ENCODE peak calls at places on chromosomes 11 and 22, in four cellular contexts. M, N, R and G are unnamed samples.

GRCh38 chr11:23932485-23932898 is 564.4 kb upstream of the LUZP2 start:
- DNase-seq in M (no peak), R (no peak), N (no peak), G (no peak)

GRCh38 chr11:23404225-23405160 is 544.2 kb upstream of the CCDC179 start:
- DNase-seq in N (no peak), M (no peak), R (no peak), G (no peak)

GRCh38 chr11:134560566-134561347 is 148.7 kb upstream of the B3GAT1 start:
- DNase-seq in R (peak), M (no peak), N (no peak), G (no peak)

GRCh38 chr11:19076744-19077589 is 16.4 kb upstream of the MRGPRX2 start:
- DNase-seq in M (no peak), R (peak), N (no peak), G (peak)

GRCh38 chr11:33753304-33753703 is 17.1 kb upstream of the CD59 start:
- DNase-seq in M (no peak), R (no peak), N (peak), G (no peak)

GRCh38 chr22:50157976-50158375 is 12.6 kb upstream of the PANX2 start:
- DNase-seq in M (no peak), N (no peak), R (no peak), G (no peak)

GRCh38 chr22:35631597-35631996 is 14.5 kb upstream of the MB start:
- DNase-seq in M (peak), R (peak), N (no peak), G (peak)

GRCh38 chr11:34525887-34526657 is 12.5 kb upstream of the ELF5 start:
- DNase-seq in M (no peak), R (no peak), N (no peak), G (no peak)

GRCh38 chr11:96313163-96313562 is 29.8 kb downstream of the MAML2 start:
- DNase-seq in R (no peak), M (no peak), N (no peak), G (no peak)

GRCh38 chr11:5696210-5696609 is 6.6 kb downstream of the TRIM22 start:
- DNase-seq in M (no peak), N (no peak), R (no peak), G (no peak)

GRCh38 chr11:127338380-127339259 is 338.1 kb upstream of the KIRREL3 start:
- DNase-seq in M (peak), N (no peak), R (no peak), G (no peak)

GRCh38 chr11:127098684-127099083 is 98.1 kb upstream of the KIRREL3 start:
- DNase-seq in N (no peak), R (no peak), M (no peak), G (no peak)

GRCh38 chr22:11066458-11067285 is 4461.3 kb upstream of the OR11H1 start:
- DNase-seq in N (no peak), M (no peak), R (peak), G (peak)

GRCh38 chr22:28441720-28442263 is 237.8 kb downstream of the TTC28 start:
- DNase-seq in R (peak), N (no peak), M (no peak), G (no peak)

GRCh38 chr11:76669901-76670474 is 559 bp downstream of the LRRC32 start:
- DNase-seq in M (no peak), N (no peak), R (no peak), G (no peak)
- TF ChIP-seq NRF1 in M (no peak), N (no peak), R (no peak), G (no peak)

GRCh38 chr22:32617883-32618282 is 143.3 kb downstream of the FBXO7 start:
- DNase-seq in N (no peak), M (no peak), R (no peak), G (no peak)

GRCh38 chr22:32618461-32619140 is 144.0 kb downstream of the FBXO7 start:
- DNase-seq in N (no peak), R (no peak), M (no peak), G (no peak)

GRCh38 chr22:32621656-32622003 is 147.0 kb downstream of the FBXO7 start:
- DNase-seq in R (no peak), M (no peak), N (no peak), G (no peak)

GRCh38 chr22:32620992-32621391 is 146.4 kb downstream of the FBXO7 start:
- DNase-seq in R (no peak), M (no peak), N (no peak), G (no peak)

GRCh38 chr22:32619614-32620426 is 145.2 kb downstream of the FBXO7 start:
- DNase-seq in R (no peak), N (no peak), M (no peak), G (no peak)
- TF ChIP-seq SIN3A in R (no peak), N (no peak), M (no peak), G (no peak)

GRCh38 chr11:105027671-105028070 is 4.7 kb upstream of the CASP5 start:
- DNase-seq in N (no peak), R (no peak), M (no peak), G (no peak)

GRCh38 chr11:105022527-105022926 is 441 bp downstream of the CASP5 start:
- DNase-seq in M (no peak), R (no peak), N (no peak), G (no peak)

GRCh38 chr11:105024394-105024793 is 1.4 kb upstream of the CASP5 start:
- DNase-seq in M (no peak), R (no peak), N (no peak), G (no peak)

DNA sequence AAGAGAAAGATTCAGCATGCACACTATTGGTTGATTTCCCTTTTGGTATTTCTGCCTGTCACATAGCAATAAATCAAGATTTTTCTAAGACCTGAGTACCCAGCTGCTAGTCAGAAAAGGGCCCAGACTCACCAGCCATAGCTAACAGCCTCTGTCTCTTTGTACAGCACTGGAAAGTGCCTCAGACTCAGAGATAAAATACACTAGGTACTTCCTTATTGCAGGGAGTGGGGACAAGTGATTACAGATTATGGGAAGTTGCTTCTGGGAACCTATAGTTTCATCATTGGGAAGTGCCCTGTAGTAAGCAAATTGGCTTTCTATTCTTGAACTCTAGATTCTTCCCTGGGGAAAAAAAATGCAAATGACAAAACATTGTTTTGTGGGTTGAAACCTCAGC is at the start of gene CASP5:
- DNase-seq in N (no peak), R (no peak), M (no peak), G (no peak)
- TF ChIP-seq NRF1 in N (no peak), R (no peak), M (no peak), G (no peak)

GRCh38 chr11:71190551-71190950 is 61.8 kb downstream of the SHANK2 start:
- DNase-seq in N (no peak), M (no peak), R (no peak), G (no peak)
- TF ChIP-seq SIN3A in N (no peak), M (no peak), R (no peak), G (no peak)

DNA sequence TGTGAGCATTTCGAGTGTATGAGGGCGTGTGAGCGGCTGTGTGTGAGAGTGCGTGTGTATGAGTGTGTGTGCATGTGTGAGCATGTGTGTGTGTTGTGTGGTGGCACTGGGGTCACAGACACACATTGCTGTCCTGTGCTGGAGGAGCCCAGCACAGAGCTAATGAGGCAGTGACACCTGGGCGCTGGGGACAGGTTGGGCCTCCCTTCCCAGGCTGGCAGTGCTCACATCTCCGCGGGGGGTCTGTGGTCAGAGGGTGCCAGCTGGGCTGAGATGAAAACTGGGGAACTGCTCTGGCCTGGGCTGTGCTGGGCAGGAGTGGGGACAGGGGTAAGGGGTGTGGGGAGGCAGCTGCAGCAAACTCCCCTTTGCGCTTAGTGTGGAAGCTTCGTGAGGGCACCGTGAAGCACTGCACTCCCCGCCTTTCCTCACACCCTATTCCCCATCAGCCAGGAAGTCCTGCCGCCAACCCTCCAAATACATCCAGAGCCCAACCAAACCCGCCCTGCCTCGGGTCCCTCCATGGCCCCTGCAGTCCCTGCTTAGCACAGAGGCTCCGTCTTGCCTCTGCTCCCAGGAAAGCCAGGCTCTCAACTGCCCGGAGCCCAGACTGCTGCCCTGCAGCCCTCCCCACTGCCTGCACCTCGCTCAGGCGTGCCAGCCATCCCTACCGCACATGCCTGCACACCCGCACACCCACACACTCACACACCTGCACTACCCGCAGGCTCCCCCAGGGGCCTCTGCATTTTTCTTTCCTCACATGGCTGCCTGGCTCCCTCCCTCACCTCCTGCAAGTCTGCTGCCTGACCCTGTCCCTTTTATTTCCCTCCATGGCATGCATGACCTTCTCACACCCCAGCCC is 62.0 kb upstream of the THY1 start:
- DNase-seq in R (no peak), M (no peak), N (no peak), G (peak)
- TF ChIP-seq NRF1 in R (no peak), M (no peak), N (no peak), G (no peak)

GRCh38 chr22:37804502-37804885 is 3.2 kb upstream of the GCAT start:
- DNase-seq in R (peak), M (no peak), N (no peak), G (no peak)
- TF ChIP-seq SIN3A in R (no peak), M (no peak), N (no peak), G (no peak)

GRCh38 chr11:64484308-64485061 is 106.5 kb upstream of the SLC22A12 start:
- DNase-seq in R (no peak), M (no peak), N (no peak), G (no peak)
- TF ChIP-seq NRF1 in R (no peak), M (no peak), N (no peak), G (no peak)